ENCODE peak calls at places on chromosomes 6 and 20, in nine cellular contexts. J is sigmoid colon, B is cardiac fibroblast, M is uterus, G is brain microvascular endothelial cell, P is endothelial cell, W is PC-9, A is dorsolateral prefrontal cortex, N is mesothelial cell of epicardium. X is an unnamed sample.
A peak's percentile ranks its signal among the peaks of the same experiment; 100 is the strongest.

GRCh38 chr6:18352842-18353241 is 34.3 kb upstream of the RNF144B start:
- DNase-seq in J (no peak), B (no peak), G (no peak), P (no peak), W (no peak), A (no peak), N (no peak), M (no peak), X (no peak)

GRCh38 chr20:9457055-9457454 is 57.3 kb upstream of the LAMP5 start:
- DNase-seq in P (no peak), W (no peak), A (no peak), G (no peak), B (no peak), J (no peak), M (no peak), N (no peak), X (no peak)

GRCh38 chr20:31869942-31870702 is at the start of the genes DUSP15 and TTLL9:
- DNase-seq in G (no peak), A (peak; percentile 86), P (peak; percentile 52), J (no peak), M (no peak), W (peak; percentile 28), B (no peak), N (peak; percentile 62), X (peak; percentile 68)

GRCh38 chr20:48606841-48607543 is 220.8 kb downstream of the PREX1 start:
- DNase-seq in G (no peak), B (no peak), P (no peak), W (no peak), J (peak; percentile 54), M (no peak), A (peak; percentile 28), N (no peak), X (no peak)

GRCh38 chr20:21096321-21097043 is 9.7 kb downstream of the LINC00237 start:
- DNase-seq in P (peak; percentile 37), A (peak; percentile 58), N (no peak), W (peak; percentile 5), M (no peak), G (peak; percentile 13), J (no peak), B (peak; percentile 12), X (no peak)

GRCh38 chr20:16236589-16237241 is 336.5 kb downstream of the KIF16B start:
- DNase-seq in W (no peak), P (no peak), J (no peak), B (no peak), A (no peak), G (no peak), N (no peak), M (no peak), X (no peak)

GRCh38 chr6:111781055-111781708 is 92.1 kb downstream of the FYN start:
- DNase-seq in G (peak; percentile 49), N (no peak), J (no peak), A (no peak), P (no peak), B (peak; percentile 89), W (no peak), M (no peak), X (no peak)

GRCh38 chr6:168099201-168100010 is 20.4 kb upstream of the FRMD1 start:
- DNase-seq in P (no peak), N (no peak), A (no peak), M (no peak), W (no peak), J (no peak), G (no peak), B (no peak), X (no peak)

GRCh38 chr6:30591008-30591407 is 19.8 kb downstream of the ABCF1 start:
- DNase-seq in W (peak; percentile 86), A (no peak), B (peak; percentile 66), M (no peak), N (peak; percentile 51), G (no peak), P (no peak), J (no peak), X (no peak)

GRCh38 chr20:14401479-14402138 is 64.2 kb upstream of the FLRT3 start:
- DNase-seq in M (no peak), N (no peak), G (no peak), P (no peak), W (no peak), A (no peak), B (no peak), J (no peak), X (no peak)

GRCh38 chr6:55916188-55916587 is 40.8 kb upstream of the BMP5 start:
- DNase-seq in W (no peak), P (no peak), B (peak; percentile 13), N (no peak), J (no peak), G (peak; percentile 52), M (no peak), A (no peak), X (no peak)

GRCh38 chr6:54856137-54856536 is 9.6 kb downstream of the FAM83B start:
- DNase-seq in W (no peak), N (no peak), M (no peak), G (no peak), B (no peak), J (no peak), P (no peak), A (no peak), X (no peak)

GRCh38 chr6:33344771-33345697 is 27.5 kb upstream of the ZBTB22 start:
- DNase-seq in M (peak; percentile 69), J (peak; percentile 86), G (peak; percentile 69), B (peak; percentile 85), P (peak; percentile 41), A (no peak), N (peak; percentile 53), W (peak; percentile 55), X (peak; percentile 28)

GRCh38 chr20:2748551-2749342 is 51.7 kb downstream of the CPXM1 start:
- DNase-seq in W (no peak), A (no peak), G (no peak), N (no peak), M (no peak), J (peak; percentile 57), B (no peak), P (no peak), X (no peak)

DNA sequence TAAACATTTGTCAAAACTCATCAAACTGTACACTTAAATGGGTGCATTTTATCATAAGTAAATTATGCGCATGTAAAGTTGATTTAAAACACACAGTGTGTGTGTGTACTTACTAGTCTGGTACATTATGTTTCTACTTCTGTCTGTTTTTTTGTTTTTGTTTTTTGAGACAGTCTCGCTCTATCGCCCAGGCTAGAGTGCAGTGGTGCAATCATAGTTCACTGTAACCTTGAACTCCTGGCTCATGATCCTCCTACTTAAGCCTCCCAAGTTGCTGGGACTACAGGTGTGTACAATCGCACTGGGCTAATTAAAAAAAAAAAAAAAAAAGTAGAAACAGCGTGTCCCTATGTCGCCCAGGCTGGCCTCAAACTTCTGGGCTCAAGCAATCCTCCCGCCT is 23.0 kb upstream of the FKBP5 start:
- DNase-seq in M (no peak), G (no peak), J (peak; percentile 9), A (no peak), N (no peak), P (no peak), B (no peak), W (no peak), X (no peak)
- TF ChIP-seq CTCF in M (no peak), G (no peak), J (no peak), A (no peak), N (no peak), P (no peak), B (no peak), W (no peak), X (no peak)

DNA sequence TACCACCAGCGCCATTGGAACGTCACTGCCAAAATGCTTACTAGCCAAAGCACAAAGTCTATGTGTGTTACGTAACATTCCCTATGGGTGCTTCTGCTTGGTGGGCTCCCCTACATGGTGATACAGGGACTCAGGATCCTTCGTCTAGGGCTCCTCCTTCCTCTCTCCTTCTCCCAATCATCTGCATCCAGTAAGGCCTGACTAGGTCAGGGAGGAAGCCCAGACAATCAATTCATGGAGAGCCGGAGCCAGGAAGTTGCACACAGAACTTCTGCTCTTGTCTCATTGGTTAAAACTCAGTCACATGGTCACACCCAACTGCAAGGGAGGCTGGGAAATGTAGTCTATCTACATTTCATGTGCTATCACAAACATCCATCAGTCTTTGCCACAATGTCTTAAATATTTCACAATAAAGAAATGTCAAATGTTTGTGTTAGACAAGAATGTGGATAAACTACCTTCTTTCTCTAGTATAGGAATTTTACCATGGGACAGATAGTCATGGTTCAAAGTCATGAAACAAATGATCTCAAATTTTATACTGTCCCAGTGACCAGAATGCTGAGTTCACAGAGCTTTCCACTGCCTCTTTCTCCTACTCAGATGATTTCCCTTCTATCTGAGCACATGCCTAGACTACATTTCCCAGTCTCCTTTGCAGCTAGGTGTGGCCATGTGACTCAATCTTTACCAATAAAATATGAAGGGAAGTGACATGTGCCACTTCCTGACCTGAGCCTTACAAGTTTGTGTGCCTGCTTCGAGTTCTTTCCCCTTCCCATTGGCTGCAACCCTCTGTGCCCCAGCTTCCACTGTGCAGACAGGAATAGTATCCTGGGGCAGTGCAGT is 9.3 kb upstream of the KCNK15 start:
- DNase-seq in M (peak; percentile 57), J (peak; percentile 88), W (no peak), N (no peak), P (peak; percentile 47), A (peak; percentile 73), G (peak; percentile 83), B (peak; percentile 90), X (no peak)
- TF ChIP-seq CTCF in M (no peak), J (no peak), W (no peak), N (no peak), P (no peak), A (peak; percentile 22), G (peak; percentile 18), B (peak; percentile 5), X (no peak)

GRCh38 chr6:80523531-80523970 is 417.1 kb downstream of the BCKDHB start:
- DNase-seq in B (peak; percentile 44), N (peak; percentile 58), G (no peak), P (peak; percentile 71), A (no peak), W (no peak), J (no peak), M (peak; percentile 14), X (no peak)
- TF ChIP-seq CTCF in B (peak; percentile 21), N (no peak), G (peak; percentile 46), P (no peak), A (no peak), W (no peak), J (no peak), M (no peak), X (peak; percentile 20)

GRCh38 chr6:28544211-28544610 is 18.5 kb downstream of the GPX5 start:
- DNase-seq in M (no peak), G (no peak), P (no peak), B (no peak), J (no peak), A (no peak), W (no peak), N (no peak), X (no peak)

GRCh38 chr6:28543671-28544131 is 18.0 kb downstream of the GPX5 start:
- DNase-seq in M (peak; percentile 29), G (no peak), J (no peak), B (peak; percentile 13), N (peak; percentile 74), W (peak; percentile 37), P (peak; percentile 15), A (no peak), X (no peak)

GRCh38 chr6:28541996-28542395 is 16.3 kb downstream of the GPX5 start:
- DNase-seq in B (no peak), G (no peak), J (no peak), P (no peak), A (no peak), M (no peak), W (no peak), N (no peak), X (no peak)

GRCh38 chr6:28545955-28546354 is 20.3 kb downstream of the GPX5 start:
- DNase-seq in W (no peak), A (no peak), J (no peak), G (no peak), P (no peak), M (no peak), N (no peak), B (no peak), X (no peak)

GRCh38 chr6:28542440-28543293 is 17.0 kb downstream of the GPX5 start:
- DNase-seq in P (peak; percentile 78), M (peak; percentile 66), A (no peak), J (no peak), G (peak; percentile 85), N (peak; percentile 82), B (peak; percentile 81), W (peak; percentile 83), X (peak; percentile 64)
- TF ChIP-seq CTCF in P (peak; percentile 84), M (peak; percentile 62), A (no peak), J (no peak), G (peak; percentile 74), N (peak; percentile 66), B (peak; percentile 37), W (peak; percentile 73), X (peak; percentile 79)